ENCODE peak calls at places on chromosome 21, in five cellular contexts. P, W, M, E and O are unnamed samples.

GRCh38 chr21:34190576-34191301 is 117.4 kb downstream of the MRPS6 start:
- DNase-seq in P (no peak), W (no peak), M (no peak), E (no peak), O (no peak)

GRCh38 chr21:41706678-41707077 is 60.2 kb downstream of the RIPK4 start:
- DNase-seq in P (peak; percentile 9), W (no peak), M (no peak), E (no peak), O (no peak)

GRCh38 chr21:34602061-34602460 is 12.9 kb downstream of the RCAN1 start:
- DNase-seq in P (no peak), W (no peak), M (no peak), E (no peak), O (no peak)

GRCh38 chr21:31908106-31909031 is 35.5 kb downstream of the HUNK start:
- DNase-seq in P (no peak), W (peak; percentile 24), M (no peak), E (peak; percentile 81), O (no peak)

GRCh38 chr21:33262921-33263320 is 3.2 kb upstream of the IL10RB start:
- DNase-seq in P (no peak), W (no peak), M (no peak), E (no peak), O (no peak)

GRCh38 chr21:41932576-41933258 is 21.1 kb downstream of the C2CD2 start:
- DNase-seq in P (peak; percentile 49), W (no peak), M (no peak), E (no peak), O (no peak)

GRCh38 chr21:17462276-17462981 is 50.4 kb upstream of the CXADR start:
- DNase-seq in P (no peak), W (no peak), M (no peak), E (no peak), O (no peak)

GRCh38 chr21:17931080-17931479 is 111.9 kb upstream of the C21orf91 start:
- DNase-seq in P (no peak), W (no peak), M (no peak), E (no peak), O (no peak)

GRCh38 chr21:43733529-43734071 is 14.7 kb downstream of the PDXK start:
- DNase-seq in P (peak; percentile 62), W (no peak), M (no peak), E (peak; percentile 19), O (peak; percentile 32)

GRCh38 chr21:31557421-31557955 is 102.0 kb upstream of the SOD1 start:
- DNase-seq in P (no peak), W (peak; percentile 72), M (no peak), E (no peak), O (no peak)

GRCh38 chr21:17911628-17912027 is 92.5 kb upstream of the C21orf91 start:
- DNase-seq in P (peak; percentile 70), W (no peak), M (no peak), E (peak; percentile 59), O (no peak)

GRCh38 chr21:31145271-31145801 is 107.1 kb upstream of the KRTAP19-8 start:
- DNase-seq in P (peak; percentile 55), W (no peak), M (no peak), E (no peak), O (no peak)

GRCh38 chr21:32055305-32055704 is 182.5 kb downstream of the HUNK start:
- DNase-seq in P (no peak), W (no peak), M (no peak), E (no peak), O (no peak)

GRCh38 chr21:32549861-32550260 is 35.5 kb downstream of the TCP10L start:
- DNase-seq in P (no peak), W (no peak), M (no peak), E (no peak), O (no peak)

GRCh38 chr21:32653326-32653901 is 41.2 kb upstream of the CFAP298 start:
- DNase-seq in P (peak; percentile 19), W (peak; percentile 43), M (no peak), E (no peak), O (no peak)

GRCh38 chr21:20698585-20698984 is 299.6 kb upstream of the NCAM2 start:
- DNase-seq in P (no peak), W (no peak), M (no peak), E (no peak), O (no peak)

GRCh38 chr21:17387030-17387617 is 125.7 kb upstream of the CXADR start:
- DNase-seq in P (peak; percentile 79), W (peak; percentile 80), M (peak; percentile 16), E (no peak), O (peak; percentile 15)

GRCh38 chr21:35585155-35585554 is 475.2 kb downstream of the SETD4 start:
- DNase-seq in P (peak; percentile 64), W (no peak), M (no peak), E (no peak), O (no peak)

GRCh38 chr21:33075128-33075527 is 5.2 kb downstream of the OLIG1 start:
- DNase-seq in P (no peak), W (peak; percentile 85), M (no peak), E (no peak), O (no peak)

GRCh38 chr21:32256873-32257620 is 21.8 kb downstream of the MIS18A start:
- DNase-seq in P (peak; percentile 94), W (no peak), M (peak; percentile 78), E (peak; percentile 73), O (peak; percentile 57)

GRCh38 chr21:34569381-34569979 is 45.4 kb downstream of the RCAN1 start:
- DNase-seq in P (no peak), W (no peak), M (no peak), E (no peak), O (no peak)

GRCh38 chr21:32094792-32095191 is 184.1 kb downstream of the MIS18A start:
- DNase-seq in P (peak; percentile 6), W (no peak), M (no peak), E (no peak), O (no peak)

GRCh38 chr21:42187976-42188653 is 30.8 kb upstream of the ABCG1 start:
- DNase-seq in P (no peak), W (no peak), M (no peak), E (no peak), O (no peak)

GRCh38 chr21:42375141-42375905 is 9.0 kb upstream of the TFF1 start:
- DNase-seq in P (no peak), W (peak; percentile 21), M (no peak), E (no peak), O (no peak)

GRCh38 chr21:34020005-34020847 is 53.2 kb upstream of the MRPS6 start:
- DNase-seq in P (peak; percentile 34), W (no peak), M (no peak), E (no peak), O (peak; percentile 66)

GRCh38 chr21:15795533-15795932 is 65.8 kb downstream of the USP25 start:
- DNase-seq in P (no peak), W (no peak), M (no peak), E (no peak), O (no peak)

GRCh38 chr21:33402011-33402979 is 918 bp upstream of the IFNGR2 start:
- DNase-seq in P (peak; percentile 78), W (peak; percentile 59), M (no peak), E (peak; percentile 56), O (peak; percentile 78)

GRCh38 chr21:35932232-35932911 is 128.0 kb downstream of the SETD4 start:
- DNase-seq in P (peak; percentile 85), W (no peak), M (peak; percentile 80), E (peak; percentile 60), O (peak; percentile 95)

GRCh38 chr21:15730484-15731242 is 881 bp downstream of the USP25 start:
- DNase-seq in P (peak; percentile 16), W (no peak), M (no peak), E (no peak), O (no peak)

GRCh38 chr21:41847066-41847804 is 31.9 kb downstream of the PRDM15 start:
- DNase-seq in P (peak; percentile 49), W (peak; percentile 41), M (no peak), E (no peak), O (no peak)

GRCh38 chr21:41627428-41627827 is 119.5 kb upstream of the TMPRSS2 start:
- DNase-seq in P (peak; percentile 13), W (no peak), M (no peak), E (peak; percentile 56), O (peak; percentile 68)

GRCh38 chr21:36743446-36743845 is 44.5 kb downstream of the SIM2 start:
- DNase-seq in P (no peak), W (no peak), M (no peak), E (no peak), O (no peak)

GRCh38 chr21:33302796-33303195 is 22.0 kb upstream of the IFNAR1 start:
- DNase-seq in P (no peak), W (no peak), M (no peak), E (no peak), O (no peak)

GRCh38 chr21:40487406-40487805 is 359.6 kb downstream of the DSCAM start:
- DNase-seq in P (no peak), W (no peak), M (no peak), E (no peak), O (no peak)
- H3K4me3 ChIP-seq in P (no peak overlapping the region), W (no peak overlapping the region), M (no peak overlapping the region), E (no peak overlapping the region), O (no peak overlapping the region)

GRCh38 chr21:46636550-46637289 is 1.2 kb downstream of the PRMT2 start:
- DNase-seq in P (no peak), W (no peak), M (no peak), E (no peak), O (no peak)
- H3K4me3 ChIP-seq in P (peak overlapping the region; percentile 96), W (peak overlapping the region; percentile 84), M (peak overlapping the region; percentile 100), E (peak overlapping the region; percentile 80), O (peak overlapping the region; percentile 100)

GRCh38 chr21:24693779-24694178 is 913.5 kb downstream of the MRPL39 start:
- DNase-seq in P (peak; percentile 14), W (no peak), M (no peak), E (no peak), O (no peak)
- H3K4me3 ChIP-seq in P (no peak overlapping the region), W (no peak overlapping the region), M (no peak overlapping the region), E (no peak overlapping the region), O (no peak overlapping the region)

GRCh38 chr21:26572026-26572425 is 1.1 kb downstream of the CYYR1 start:
- DNase-seq in P (no peak), W (no peak), M (no peak), E (no peak), O (no peak)

GRCh38 chr21:26570203-26570602 is 2.9 kb downstream of the CYYR1 start:
- DNase-seq in P (no peak), W (peak; percentile 6), M (no peak), E (no peak), O (no peak)

DNA sequence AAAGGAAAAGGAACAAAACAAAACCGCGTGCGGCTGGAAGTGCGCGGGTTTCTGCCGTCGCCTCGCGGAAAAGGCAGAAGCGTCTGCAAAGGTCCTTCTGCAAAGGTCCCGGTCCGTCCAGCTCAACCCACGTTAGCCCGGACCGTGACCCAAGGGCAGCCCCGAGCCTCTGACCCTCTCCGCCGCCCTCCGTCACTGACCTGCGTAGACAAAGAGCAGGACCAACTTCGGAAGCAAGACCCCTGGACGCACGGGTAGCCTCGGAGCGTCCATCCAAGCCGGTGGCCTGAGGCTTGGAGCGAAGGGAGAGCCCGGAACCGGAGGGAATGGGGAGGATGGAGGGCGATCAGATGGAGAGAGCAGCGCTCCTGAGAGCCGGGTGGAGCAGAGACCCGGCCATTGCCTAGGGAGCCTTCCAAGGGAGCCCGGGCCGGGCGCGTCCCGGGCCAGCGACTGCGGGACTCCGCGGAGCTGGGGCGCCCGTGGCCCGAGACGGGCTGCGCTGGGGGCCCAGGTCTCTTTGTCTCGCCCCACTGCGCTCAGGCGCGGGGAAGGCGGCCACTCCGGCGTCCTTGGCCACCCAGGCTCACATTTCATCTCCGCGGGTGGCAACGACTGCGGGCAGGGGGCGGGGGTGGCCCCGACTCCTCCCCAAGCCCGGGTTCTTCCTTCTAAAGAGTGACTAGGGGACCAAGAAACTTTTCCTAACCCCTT is at the start of gene CYYR1:
- DNase-seq in P (peak; percentile 54), W (peak; percentile 84), M (no peak), E (no peak), O (no peak)
- H3K4me3 ChIP-seq in P (peak within 1 kb of the TSS; percentile 17), W (peak within 1 kb of the TSS; percentile 79), M (peak within 1 kb of the TSS; percentile 15), E (peak within 1 kb of the TSS; percentile 25), O (peak within 1 kb of the TSS; percentile 59)